ENCODE peak calls at places on chromosome 1, in ten cellular contexts. One of them, this sample, is unnamed. For H3K4me1, the result is how much of the 10 kb centered on the place peaks cover.

GRCh38 chr1:204623365-204623893 is 62.1 kb downstream of the LRRN2 start:
- DNase-seq in neural progenitor cell: peak
- DNase-seq in lower lobe of right lung: no peak
- DNase-seq in ovary: peak
- DNase-seq in endodermal cell: peak
- DNase-seq in cardiac muscle cell: peak
- DNase-seq in effector memory CD4-positive, alpha-beta T cell: no peak
- DNase-seq in CD8-positive, alpha-beta T cell: no peak
- DNase-seq in tibial nerve: no peak
- DNase-seq in astrocyte: peak
- DNase-seq in this sample: peak

GRCh38 chr1:2561898-2562895 is 6.0 kb downstream of the TNFRSF14 start:
- DNase-seq in neural progenitor cell: peak
- DNase-seq in lower lobe of right lung: no peak
- DNase-seq in ovary: no peak
- DNase-seq in endodermal cell: peak
- DNase-seq in cardiac muscle cell: no peak
- DNase-seq in effector memory CD4-positive, alpha-beta T cell: no peak
- DNase-seq in CD8-positive, alpha-beta T cell: no peak
- DNase-seq in tibial nerve: no peak
- DNase-seq in astrocyte: no peak
- DNase-seq in this sample: peak

GRCh38 chr1:87872189-87872588 is 543.5 kb downstream of the LMO4 start:
- DNase-seq in neural progenitor cell: no peak
- DNase-seq in lower lobe of right lung: no peak
- DNase-seq in ovary: no peak
- DNase-seq in endodermal cell: no peak
- DNase-seq in cardiac muscle cell: no peak
- DNase-seq in effector memory CD4-positive, alpha-beta T cell: no peak
- DNase-seq in CD8-positive, alpha-beta T cell: no peak
- DNase-seq in tibial nerve: no peak
- DNase-seq in astrocyte: no peak
- DNase-seq in this sample: no peak

GRCh38 chr1:174157157-174157806 is 2.0 kb upstream of the RABGAP1L start:
- DNase-seq in neural progenitor cell: no peak
- DNase-seq in lower lobe of right lung: no peak
- DNase-seq in ovary: no peak
- DNase-seq in endodermal cell: no peak
- DNase-seq in cardiac muscle cell: no peak
- DNase-seq in effector memory CD4-positive, alpha-beta T cell: no peak
- DNase-seq in CD8-positive, alpha-beta T cell: no peak
- DNase-seq in tibial nerve: no peak
- DNase-seq in astrocyte: no peak
- DNase-seq in this sample: no peak

GRCh38 chr1:153534933-153535663 is 693 bp downstream of the S100A6 start:
- DNase-seq in neural progenitor cell: no peak
- DNase-seq in lower lobe of right lung: peak
- DNase-seq in ovary: peak
- DNase-seq in endodermal cell: peak
- DNase-seq in cardiac muscle cell: peak
- DNase-seq in effector memory CD4-positive, alpha-beta T cell: peak
- DNase-seq in CD8-positive, alpha-beta T cell: peak
- DNase-seq in tibial nerve: peak
- DNase-seq in astrocyte: no peak
- DNase-seq in this sample: peak

GRCh38 chr1:43008425-43009108 is 49.9 kb upstream of the SLC2A1 start:
- DNase-seq in neural progenitor cell: peak
- DNase-seq in lower lobe of right lung: no peak
- DNase-seq in ovary: no peak
- DNase-seq in endodermal cell: peak
- DNase-seq in cardiac muscle cell: no peak
- DNase-seq in effector memory CD4-positive, alpha-beta T cell: no peak
- DNase-seq in CD8-positive, alpha-beta T cell: no peak
- DNase-seq in tibial nerve: peak
- DNase-seq in astrocyte: no peak
- DNase-seq in this sample: no peak

GRCh38 chr1:232123775-232124659 is 497.4 kb downstream of the DISC1 start:
- DNase-seq in neural progenitor cell: peak
- DNase-seq in lower lobe of right lung: no peak
- DNase-seq in ovary: no peak
- DNase-seq in endodermal cell: peak
- DNase-seq in cardiac muscle cell: peak
- DNase-seq in effector memory CD4-positive, alpha-beta T cell: no peak
- DNase-seq in CD8-positive, alpha-beta T cell: no peak
- DNase-seq in tibial nerve: no peak
- DNase-seq in astrocyte: peak
- DNase-seq in this sample: no peak

GRCh38 chr1:84991097-84991890 is 5.6 kb downstream of the MCOLN2 start:
- DNase-seq in neural progenitor cell: no peak
- DNase-seq in lower lobe of right lung: no peak
- DNase-seq in ovary: no peak
- DNase-seq in endodermal cell: no peak
- DNase-seq in cardiac muscle cell: no peak
- DNase-seq in effector memory CD4-positive, alpha-beta T cell: no peak
- DNase-seq in CD8-positive, alpha-beta T cell: no peak
- DNase-seq in tibial nerve: no peak
- DNase-seq in astrocyte: no peak
- DNase-seq in this sample: no peak

GRCh38 chr1:24324903-24325302 is 5.7 kb downstream of the GRHL3 start:
- DNase-seq in neural progenitor cell: no peak
- DNase-seq in lower lobe of right lung: no peak
- DNase-seq in ovary: no peak
- DNase-seq in endodermal cell: no peak
- DNase-seq in cardiac muscle cell: no peak
- DNase-seq in effector memory CD4-positive, alpha-beta T cell: no peak
- DNase-seq in CD8-positive, alpha-beta T cell: no peak
- DNase-seq in tibial nerve: no peak
- DNase-seq in astrocyte: no peak
- DNase-seq in this sample: no peak

GRCh38 chr1:10796029-10796944 is at the start of gene CASZ1:
- DNase-seq in neural progenitor cell: peak
- DNase-seq in lower lobe of right lung: peak
- DNase-seq in ovary: peak
- DNase-seq in endodermal cell: peak
- DNase-seq in cardiac muscle cell: peak
- DNase-seq in effector memory CD4-positive, alpha-beta T cell: no peak
- DNase-seq in CD8-positive, alpha-beta T cell: no peak
- DNase-seq in tibial nerve: peak
- DNase-seq in astrocyte: peak
- DNase-seq in this sample: peak

GRCh38 chr1:54287821-54288220 is 87.9 kb downstream of the MRPL37 start:
- DNase-seq in neural progenitor cell: no peak
- DNase-seq in lower lobe of right lung: no peak
- DNase-seq in ovary: no peak
- DNase-seq in endodermal cell: no peak
- DNase-seq in cardiac muscle cell: peak
- DNase-seq in effector memory CD4-positive, alpha-beta T cell: no peak
- DNase-seq in CD8-positive, alpha-beta T cell: no peak
- DNase-seq in tibial nerve: no peak
- DNase-seq in astrocyte: peak
- DNase-seq in this sample: peak

GRCh38 chr1:189619682-189620332 is 857.9 kb downstream of the BRINP3 start:
- DNase-seq in neural progenitor cell: no peak
- DNase-seq in lower lobe of right lung: no peak
- DNase-seq in ovary: no peak
- DNase-seq in endodermal cell: no peak
- DNase-seq in cardiac muscle cell: peak
- DNase-seq in effector memory CD4-positive, alpha-beta T cell: no peak
- DNase-seq in CD8-positive, alpha-beta T cell: no peak
- DNase-seq in tibial nerve: no peak
- DNase-seq in astrocyte: peak
- DNase-seq in this sample: no peak

GRCh38 chr1:164712131-164713031 is 153.4 kb downstream of the PBX1 start:
- DNase-seq in neural progenitor cell: no peak
- DNase-seq in lower lobe of right lung: no peak
- DNase-seq in ovary: peak
- DNase-seq in endodermal cell: peak
- DNase-seq in cardiac muscle cell: peak
- DNase-seq in effector memory CD4-positive, alpha-beta T cell: no peak
- DNase-seq in CD8-positive, alpha-beta T cell: no peak
- DNase-seq in tibial nerve: no peak
- DNase-seq in astrocyte: no peak
- DNase-seq in this sample: no peak

GRCh38 chr1:29496701-29497100 is 260.4 kb downstream of the PTPRU start:
- DNase-seq in neural progenitor cell: no peak
- DNase-seq in lower lobe of right lung: no peak
- DNase-seq in ovary: no peak
- DNase-seq in endodermal cell: no peak
- DNase-seq in cardiac muscle cell: no peak
- DNase-seq in effector memory CD4-positive, alpha-beta T cell: no peak
- DNase-seq in CD8-positive, alpha-beta T cell: no peak
- DNase-seq in tibial nerve: no peak
- DNase-seq in astrocyte: no peak
- DNase-seq in this sample: no peak

GRCh38 chr1:85146972-85147359 is 53.9 kb downstream of the SYDE2 start:
- DNase-seq in neural progenitor cell: no peak
- DNase-seq in lower lobe of right lung: no peak
- DNase-seq in ovary: no peak
- DNase-seq in endodermal cell: no peak
- DNase-seq in cardiac muscle cell: peak
- DNase-seq in effector memory CD4-positive, alpha-beta T cell: no peak
- DNase-seq in CD8-positive, alpha-beta T cell: no peak
- DNase-seq in tibial nerve: no peak
- DNase-seq in astrocyte: peak
- DNase-seq in this sample: no peak

GRCh38 chr1:67616394-67616985 is 68.5 kb upstream of the GADD45A start:
- DNase-seq in neural progenitor cell: no peak
- DNase-seq in lower lobe of right lung: no peak
- DNase-seq in ovary: no peak
- DNase-seq in endodermal cell: peak
- DNase-seq in cardiac muscle cell: no peak
- DNase-seq in effector memory CD4-positive, alpha-beta T cell: no peak
- DNase-seq in CD8-positive, alpha-beta T cell: no peak
- DNase-seq in tibial nerve: no peak
- DNase-seq in astrocyte: peak
- DNase-seq in this sample: peak

GRCh38 chr1:68293609-68294353 is 61.5 kb upstream of the WLS start:
- DNase-seq in neural progenitor cell: peak
- DNase-seq in lower lobe of right lung: no peak
- DNase-seq in ovary: peak
- DNase-seq in endodermal cell: peak
- DNase-seq in cardiac muscle cell: peak
- DNase-seq in effector memory CD4-positive, alpha-beta T cell: no peak
- DNase-seq in CD8-positive, alpha-beta T cell: no peak
- DNase-seq in tibial nerve: no peak
- DNase-seq in astrocyte: peak
- DNase-seq in this sample: peak

GRCh38 chr1:8015036-8015808 is 10.9 kb downstream of the ERRFI1 start:
- DNase-seq in neural progenitor cell: peak
- DNase-seq in lower lobe of right lung: no peak
- DNase-seq in ovary: no peak
- DNase-seq in endodermal cell: peak
- DNase-seq in cardiac muscle cell: peak
- DNase-seq in effector memory CD4-positive, alpha-beta T cell: no peak
- DNase-seq in CD8-positive, alpha-beta T cell: no peak
- DNase-seq in tibial nerve: no peak
- DNase-seq in astrocyte: peak
- DNase-seq in this sample: peak
- H3K27ac ChIP-seq in neural progenitor cell: no peak
- H3K27ac ChIP-seq in lower lobe of right lung: peak
- H3K27ac ChIP-seq in ovary: no peak
- H3K27ac ChIP-seq in endodermal cell: no peak
- H3K27ac ChIP-seq in cardiac muscle cell: no peak
- H3K27ac ChIP-seq in effector memory CD4-positive, alpha-beta T cell: no peak
- H3K27ac ChIP-seq in CD8-positive, alpha-beta T cell: no peak
- H3K27ac ChIP-seq in tibial nerve: peak
- H3K27ac ChIP-seq in astrocyte: peak
- H3K27ac ChIP-seq in this sample: peak

GRCh38 chr1:27544818-27545612 is 55.0 kb upstream of the WASF2 start:
- DNase-seq in neural progenitor cell: no peak
- DNase-seq in lower lobe of right lung: no peak
- DNase-seq in ovary: peak
- DNase-seq in endodermal cell: no peak
- DNase-seq in cardiac muscle cell: peak
- DNase-seq in effector memory CD4-positive, alpha-beta T cell: no peak
- DNase-seq in CD8-positive, alpha-beta T cell: no peak
- DNase-seq in tibial nerve: no peak
- DNase-seq in astrocyte: peak
- DNase-seq in this sample: peak
- H3K4me1 ChIP-seq in neural progenitor cell: under half
- H3K4me1 ChIP-seq in lower lobe of right lung: half or more
- H3K4me1 ChIP-seq in ovary: under half
- H3K4me1 ChIP-seq in endodermal cell: under half
- H3K4me1 ChIP-seq in cardiac muscle cell: under half
- H3K4me1 ChIP-seq in effector memory CD4-positive, alpha-beta T cell: under half
- H3K4me1 ChIP-seq in CD8-positive, alpha-beta T cell: under half
- H3K4me1 ChIP-seq in tibial nerve: under half
- H3K4me1 ChIP-seq in astrocyte: under half
- H3K4me1 ChIP-seq in this sample: under half

GRCh38 chr1:187070076-187070475 is 241.3 kb downstream of the PLA2G4A start:
- DNase-seq in neural progenitor cell: peak
- DNase-seq in lower lobe of right lung: no peak
- DNase-seq in ovary: no peak
- DNase-seq in endodermal cell: no peak
- DNase-seq in cardiac muscle cell: no peak
- DNase-seq in effector memory CD4-positive, alpha-beta T cell: no peak
- DNase-seq in CD8-positive, alpha-beta T cell: no peak
- DNase-seq in tibial nerve: no peak
- DNase-seq in astrocyte: peak
- DNase-seq in this sample: no peak

GRCh38 chr1:187063271-187063670 is 234.5 kb downstream of the PLA2G4A start:
- DNase-seq in neural progenitor cell: no peak
- DNase-seq in lower lobe of right lung: no peak
- DNase-seq in ovary: no peak
- DNase-seq in endodermal cell: no peak
- DNase-seq in cardiac muscle cell: no peak
- DNase-seq in effector memory CD4-positive, alpha-beta T cell: no peak
- DNase-seq in CD8-positive, alpha-beta T cell: no peak
- DNase-seq in tibial nerve: no peak
- DNase-seq in astrocyte: no peak
- DNase-seq in this sample: no peak

GRCh38 chr1:187067160-187067559 is 238.4 kb downstream of the PLA2G4A start:
- DNase-seq in neural progenitor cell: no peak
- DNase-seq in lower lobe of right lung: no peak
- DNase-seq in ovary: peak
- DNase-seq in endodermal cell: no peak
- DNase-seq in cardiac muscle cell: no peak
- DNase-seq in effector memory CD4-positive, alpha-beta T cell: no peak
- DNase-seq in CD8-positive, alpha-beta T cell: no peak
- DNase-seq in tibial nerve: no peak
- DNase-seq in astrocyte: no peak
- DNase-seq in this sample: no peak
- H3K27ac ChIP-seq in neural progenitor cell: no peak
- H3K27ac ChIP-seq in lower lobe of right lung: no peak
- H3K27ac ChIP-seq in ovary: no peak
- H3K27ac ChIP-seq in endodermal cell: no peak
- H3K27ac ChIP-seq in cardiac muscle cell: no peak
- H3K27ac ChIP-seq in effector memory CD4-positive, alpha-beta T cell: no peak
- H3K27ac ChIP-seq in CD8-positive, alpha-beta T cell: no peak
- H3K27ac ChIP-seq in tibial nerve: no peak
- H3K27ac ChIP-seq in astrocyte: no peak
- H3K27ac ChIP-seq in this sample: no peak

DNA sequence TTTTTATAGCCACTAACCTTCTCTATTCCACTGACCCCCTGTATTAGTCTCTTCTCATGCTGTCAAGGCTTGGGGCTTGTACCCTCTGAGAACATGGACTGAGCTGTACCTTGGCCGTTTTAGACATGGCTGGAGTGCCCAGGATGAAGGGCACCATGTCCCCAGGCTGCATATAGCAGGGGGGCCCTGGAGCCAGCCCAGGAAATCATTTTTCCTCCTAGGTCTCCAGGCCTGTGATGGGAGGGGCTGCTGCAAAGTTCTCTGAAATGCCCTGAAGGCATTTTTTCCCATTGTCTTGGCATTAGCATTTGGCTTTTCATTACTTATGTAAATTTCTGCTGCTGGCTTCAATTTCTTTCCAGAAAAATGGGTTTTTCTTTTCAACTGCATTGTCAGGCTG is 119.5 kb downstream of the NTMT2 start:
- DNase-seq in neural progenitor cell: no peak
- DNase-seq in lower lobe of right lung: no peak
- DNase-seq in ovary: no peak
- DNase-seq in endodermal cell: no peak
- DNase-seq in cardiac muscle cell: no peak
- DNase-seq in effector memory CD4-positive, alpha-beta T cell: no peak
- DNase-seq in CD8-positive, alpha-beta T cell: no peak
- DNase-seq in tibial nerve: no peak
- DNase-seq in astrocyte: no peak
- DNase-seq in this sample: no peak
- H3K4me1 ChIP-seq in neural progenitor cell: under half
- H3K4me1 ChIP-seq in lower lobe of right lung: under half
- H3K4me1 ChIP-seq in ovary: under half
- H3K4me1 ChIP-seq in endodermal cell: under half
- H3K4me1 ChIP-seq in cardiac muscle cell: under half
- H3K4me1 ChIP-seq in effector memory CD4-positive, alpha-beta T cell: under half
- H3K4me1 ChIP-seq in CD8-positive, alpha-beta T cell: under half
- H3K4me1 ChIP-seq in tibial nerve: under half
- H3K4me1 ChIP-seq in astrocyte: under half
- H3K4me1 ChIP-seq in this sample: under half

This sample was measured in osteoblast.